ENCODE peak calls at places on chromosomes 2 and 18, in eight cellular contexts. G, Y, M, C, V, U, T and Z are unnamed samples. For H3K4me1, the result is how much of the 10 kb centered on the place peaks cover.

GRCh38 chr2:206031950-206032567 is 53.9 kb downstream of the INO80D start:
- DNase-seq in G (no peak), Y (no peak), M (no peak), C (no peak), V (no peak), U (no peak), T (no peak), Z (no peak)

GRCh38 chr2:33212151-33212550 is 264.3 kb upstream of the RASGRP3 start:
- DNase-seq in G (no peak), Y (peak), M (no peak), C (no peak), V (no peak), U (no peak), T (peak), Z (no peak)

GRCh38 chr2:131517106-131517831 is 10.4 kb upstream of the CCDC74A start:
- DNase-seq in G (no peak), Y (no peak), M (no peak), C (no peak), V (no peak), U (no peak), T (no peak), Z (no peak)

GRCh38 chr18:48661421-48661820 is 122.6 kb downstream of the CTIF start:
- DNase-seq in G (no peak), Y (no peak), M (no peak), C (no peak), V (no peak), U (no peak), T (no peak), Z (no peak)

GRCh38 chr2:62501059-62501458 is 4.9 kb downstream of the TMEM17 start:
- DNase-seq in G (no peak), Y (no peak), M (no peak), C (no peak), V (no peak), U (no peak), T (no peak), Z (no peak)

GRCh38 chr2:208595386-208596275 is 189.0 kb downstream of the PTH2R start:
- DNase-seq in G (no peak), Y (no peak), M (no peak), C (no peak), V (no peak), U (no peak), T (no peak), Z (no peak)

GRCh38 chr2:133633851-133634250 is 65.6 kb upstream of the NCKAP5 start:
- DNase-seq in G (no peak), Y (no peak), M (no peak), C (no peak), V (no peak), U (no peak), T (peak), Z (no peak)

GRCh38 chr18:28267276-28267675 is 90.3 kb upstream of the CDH2 start:
- DNase-seq in G (no peak), Y (no peak), M (no peak), C (no peak), V (no peak), U (no peak), T (no peak), Z (no peak)

GRCh38 chr2:70703900-70704549 is 64.0 kb downstream of the ADD2 start:
- DNase-seq in G (no peak), Y (no peak), M (peak), C (no peak), V (no peak), U (no peak), T (peak), Z (no peak)

GRCh38 chr2:120267348-120267747 is 14.7 kb downstream of the RALB start:
- DNase-seq in G (no peak), Y (no peak), M (no peak), C (no peak), V (no peak), U (no peak), T (no peak), Z (no peak)

GRCh38 chr18:21955757-21956652 is 213.4 kb upstream of the GATA6 start:
- DNase-seq in G (peak), Y (peak), M (peak), C (peak), V (peak), U (peak), T (peak), Z (peak)

GRCh38 chr2:127025357-127026062 is 81.4 kb downstream of the BIN1 start:
- DNase-seq in G (peak), Y (peak), M (peak), C (peak), V (peak), U (peak), T (peak), Z (peak)

DNA sequence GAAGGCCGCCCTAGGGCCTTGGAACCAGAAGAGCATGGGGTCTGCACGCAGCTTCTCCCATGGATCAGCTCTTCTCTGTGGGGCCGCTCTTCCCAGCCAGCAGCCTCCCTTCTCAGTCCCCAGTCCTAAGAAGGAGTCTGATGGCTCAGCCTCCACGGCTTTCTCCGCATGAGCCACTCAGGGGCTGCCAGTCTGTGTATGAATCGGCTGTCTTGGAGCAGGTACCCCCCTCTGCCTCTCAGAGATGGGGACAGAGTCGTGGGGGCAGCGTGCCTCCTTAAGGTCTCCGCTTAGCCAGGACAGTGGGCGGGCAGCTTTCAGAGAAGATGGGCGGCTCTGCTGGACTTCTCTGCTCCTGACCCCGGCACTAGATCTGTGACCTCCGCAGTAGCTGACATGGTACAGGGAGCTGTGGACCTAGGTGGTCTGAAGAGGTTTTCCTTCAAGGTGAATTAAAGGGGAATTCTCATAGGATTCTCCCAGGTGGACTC is 21.6 kb downstream of the INPP5D start:
- DNase-seq in G (no peak), Y (no peak), M (no peak), C (no peak), V (no peak), U (no peak), T (no peak), Z (no peak)
- H3K4me3 ChIP-seq in G (no peak), Y (no peak), M (no peak), C (peak), V (no peak), U (no peak), T (no peak), Z (no peak)

DNA sequence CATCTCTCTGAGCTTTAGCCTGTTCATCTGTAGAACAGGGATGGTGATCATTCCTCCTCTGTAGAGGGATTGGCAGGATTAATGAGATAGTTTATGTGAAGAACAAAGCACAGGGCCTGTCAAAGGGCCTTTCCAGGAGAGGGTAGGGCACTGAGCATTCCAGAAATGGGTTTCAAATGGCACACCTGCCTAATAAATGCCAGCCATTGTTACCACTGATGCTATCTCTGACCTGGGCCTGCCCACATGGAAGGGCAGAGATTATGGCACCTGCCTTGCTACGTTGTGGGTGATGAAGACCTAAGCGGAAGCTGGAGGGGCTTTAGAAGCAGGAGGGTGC is 31.0 kb upstream of the GMPPA start:
- DNase-seq in G (no peak), Y (no peak), M (no peak), C (no peak), V (no peak), U (no peak), T (no peak), Z (no peak)
- H3K27ac ChIP-seq in G (no peak), Y (no peak), M (peak), C (no peak), V (no peak), U (no peak), T (peak), Z (no peak)

DNA sequence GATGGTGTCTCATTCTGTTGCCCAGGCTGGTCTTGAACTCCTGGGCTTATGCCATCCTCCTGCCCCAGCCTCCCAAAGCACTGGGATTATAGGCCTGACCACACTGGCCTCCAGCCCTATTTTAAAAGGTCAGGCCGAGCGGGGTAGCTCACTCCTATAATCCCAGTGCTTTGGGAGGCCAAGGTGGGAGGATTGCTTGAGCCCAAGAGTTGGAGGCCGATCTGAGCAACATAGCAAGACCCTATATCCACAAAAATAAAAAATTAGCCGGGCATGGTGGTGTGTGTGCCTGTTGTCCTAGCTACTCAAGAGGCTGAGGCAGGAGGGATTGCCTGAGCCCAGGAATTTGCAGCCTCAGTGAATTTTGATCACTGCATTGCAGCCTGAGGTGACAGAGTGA is 3.9 kb downstream of the CAB39 start:
- DNase-seq in G (no peak), Y (no peak), M (no peak), C (no peak), V (no peak), U (no peak), T (no peak), Z (no peak)
- H3K4me1 ChIP-seq in G (under half), Y (under half), M (half or more), C (half or more), V (under half), U (half or more), T (under half), Z (under half)

GRCh38 chr2:174332607-174333001 is 2.1 kb upstream of the SP9 start:
- DNase-seq in G (no peak), Y (no peak), M (no peak), C (no peak), V (no peak), U (no peak), T (no peak), Z (no peak)
- H3K4me3 ChIP-seq in G (no peak), Y (no peak), M (no peak), C (no peak), V (peak), U (no peak), T (no peak), Z (no peak)

GRCh38 chr2:168289880-168290279 is 42.5 kb upstream of the STK39 start:
- DNase-seq in G (no peak), Y (no peak), M (no peak), C (no peak), V (no peak), U (no peak), T (no peak), Z (no peak)

GRCh38 chr2:168290391-168290790 is 43.0 kb upstream of the STK39 start:
- DNase-seq in G (no peak), Y (no peak), M (no peak), C (no peak), V (no peak), U (no peak), T (no peak), Z (no peak)

DNA sequence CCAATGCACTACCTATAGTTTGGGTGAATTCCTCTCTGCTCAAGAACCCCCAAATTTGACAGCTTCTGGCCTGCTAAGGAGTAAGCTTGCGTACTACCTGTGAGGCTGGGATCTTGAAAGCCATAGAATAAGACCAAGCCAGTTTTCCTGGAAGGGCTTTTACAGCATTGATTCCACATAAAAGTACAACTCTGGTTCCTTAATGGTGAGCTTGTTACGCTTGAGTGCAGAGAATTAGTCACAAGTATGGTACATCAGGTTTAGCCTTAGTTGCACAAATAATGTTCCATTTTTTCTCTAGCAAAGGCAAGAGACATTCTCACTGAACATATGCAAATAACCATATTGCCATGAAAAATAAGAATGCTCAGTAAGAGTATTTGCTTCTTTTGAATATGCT is 39.1 kb upstream of the STK39 start:
- DNase-seq in G (no peak), Y (no peak), M (no peak), C (no peak), V (no peak), U (no peak), T (no peak), Z (no peak)
- H3K27ac ChIP-seq in G (no peak), Y (no peak), M (no peak), C (no peak), V (no peak), U (no peak), T (no peak), Z (no peak)

DNA sequence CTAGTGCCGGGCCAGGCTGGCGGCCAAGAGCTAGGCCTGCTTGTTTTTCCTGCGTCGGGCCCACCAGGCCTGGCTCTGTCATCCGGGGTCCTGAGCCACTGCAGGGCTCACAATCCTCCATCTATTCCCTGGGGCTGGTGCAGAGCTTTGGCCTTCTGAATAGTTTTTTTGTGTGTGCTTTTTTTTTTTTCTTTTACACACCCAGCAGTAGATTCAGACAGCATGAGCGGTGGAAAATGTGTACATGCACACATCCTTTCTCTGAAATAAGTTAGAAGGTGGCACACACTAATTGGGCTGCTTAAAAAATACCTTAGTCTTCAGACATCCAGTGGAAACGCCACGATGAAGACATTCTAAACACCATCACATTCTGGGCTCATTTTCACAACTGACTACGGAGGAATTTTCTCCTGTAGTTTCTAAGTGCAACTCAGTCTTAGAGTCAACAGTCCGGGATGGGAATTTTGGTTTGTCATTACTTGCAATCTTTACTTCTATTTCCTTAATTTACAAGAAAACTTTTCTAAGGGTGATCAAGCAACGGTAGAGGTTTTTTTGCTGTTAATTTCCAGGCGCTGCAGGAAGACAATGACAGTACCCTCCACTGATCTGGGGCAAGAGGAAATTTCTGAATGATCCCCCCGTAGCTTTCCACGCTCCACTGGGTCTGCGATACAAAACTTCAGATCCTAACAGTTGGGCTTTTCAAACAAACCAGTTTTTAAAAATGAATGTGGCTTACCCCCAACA is 6.0 kb downstream of the ZFP36L2 start:
- DNase-seq in G (no peak), Y (no peak), M (no peak), C (no peak), V (no peak), U (no peak), T (peak), Z (peak)
- H3K4me1 ChIP-seq in G (half or more), Y (under half), M (half or more), C (half or more), V (under half), U (half or more), T (half or more), Z (under half)

DNA sequence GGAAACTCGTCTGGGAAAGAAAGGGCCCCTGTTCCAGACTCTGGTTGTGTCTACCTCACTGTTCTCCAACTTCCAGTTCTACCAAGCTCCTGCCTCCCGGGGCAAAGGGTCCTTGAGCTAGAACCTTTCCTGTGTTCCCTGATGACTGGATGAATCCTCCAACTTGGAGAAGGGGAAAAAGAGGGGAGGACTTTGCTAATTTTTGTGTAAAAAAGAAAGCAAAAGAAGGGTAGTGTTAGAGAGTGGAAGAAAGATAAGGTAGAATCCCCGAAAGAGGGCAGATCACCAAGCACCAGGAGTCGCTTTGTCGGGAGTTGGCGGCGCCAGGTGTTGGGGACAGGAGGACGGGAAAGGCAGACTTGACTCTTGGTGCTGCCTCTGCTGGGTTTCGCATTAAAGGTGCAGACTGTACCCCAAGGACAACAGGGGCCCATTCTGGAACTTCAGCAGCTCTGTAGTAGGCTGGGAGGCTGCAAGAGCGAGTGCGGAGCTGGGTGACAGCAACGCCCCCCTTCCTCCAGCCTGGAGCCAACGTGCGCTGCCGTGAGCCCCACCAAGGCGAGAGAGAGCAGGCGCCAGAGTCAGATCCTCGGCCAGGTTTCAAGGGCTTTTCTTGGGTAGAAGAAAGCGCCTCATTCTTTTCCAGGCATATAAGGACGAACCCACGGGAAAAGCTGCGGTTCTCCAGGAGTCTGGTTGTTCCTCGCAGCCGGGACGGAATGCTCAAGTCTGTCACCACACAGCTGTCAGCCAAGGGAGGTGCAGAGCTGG is 1.7 kb downstream of the DOK6 start:
- DNase-seq in G (no peak), Y (no peak), M (no peak), C (no peak), V (peak), U (no peak), T (peak), Z (peak)
- H3K4me3 ChIP-seq in G (no peak), Y (no peak), M (peak), C (no peak), V (peak), U (peak), T (peak), Z (peak)

GRCh38 chr2:112881217-112882000 is 29.6 kb upstream of the IL37 start:
- DNase-seq in G (no peak), Y (peak), M (no peak), C (no peak), V (no peak), U (no peak), T (peak), Z (no peak)
- H3K27ac ChIP-seq in G (no peak), Y (no peak), M (no peak), C (no peak), V (no peak), U (no peak), T (no peak), Z (no peak)

DNA sequence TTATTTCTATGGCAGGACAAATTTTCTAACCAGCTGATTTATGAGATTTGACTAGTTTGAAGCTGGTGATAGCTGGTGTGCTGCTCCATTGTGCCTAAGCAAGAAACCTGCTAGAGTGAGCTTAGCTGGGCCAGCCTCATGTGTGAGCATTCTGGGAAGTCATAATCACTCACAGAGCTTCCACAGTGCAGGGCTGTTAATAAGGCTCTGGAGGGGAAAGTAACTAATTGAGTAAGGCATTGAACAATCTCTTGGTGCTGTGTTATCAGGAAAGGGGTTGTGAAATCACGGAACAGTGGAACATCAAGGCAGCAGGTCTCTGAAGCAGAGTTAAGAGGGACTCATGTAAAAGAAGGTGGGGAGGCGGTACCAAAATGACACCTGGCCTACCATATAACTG is 772.6 kb downstream of the MBD2 start:
- DNase-seq in G (no peak), Y (no peak), M (no peak), C (no peak), V (no peak), U (no peak), T (no peak), Z (no peak)
- H3K4me1 ChIP-seq in G (under half), Y (under half), M (under half), C (under half), V (under half), U (under half), T (under half), Z (under half)